ENCODE peak calls at places on chromosomes 11 and 22, in four cellular contexts. One of them, this sample, is unnamed.

GRCh38 chr11:77141034-77141433 is 13.0 kb downstream of the MYO7A start:
- DNase-seq in A549: peak; percentile 41
- DNase-seq in HepG2: peak; percentile 79
- DNase-seq in K562: no peak
- DNase-seq in this sample: no peak

GRCh38 chr22:50434849-50435700 is 39.8 kb downstream of the SBF1 start:
- DNase-seq in A549: no peak
- DNase-seq in HepG2: no peak
- DNase-seq in K562: no peak
- DNase-seq in this sample: no peak

GRCh38 chr11:31328698-31329097 is 40.8 kb downstream of the DCDC1 start:
- DNase-seq in A549: no peak
- DNase-seq in HepG2: no peak
- DNase-seq in K562: no peak
- DNase-seq in this sample: no peak

GRCh38 chr11:78645226-78646202 is 70.8 kb upstream of the NARS2 start:
- DNase-seq in A549: peak; percentile 68
- DNase-seq in HepG2: peak; percentile 63
- DNase-seq in K562: peak; percentile 81
- DNase-seq in this sample: peak; percentile 87

GRCh38 chr11:59615132-59615636 is 390 bp downstream of the OSBP start:
- DNase-seq in A549: peak; percentile 39
- DNase-seq in HepG2: peak; percentile 26
- DNase-seq in K562: no peak
- DNase-seq in this sample: peak; percentile 43

GRCh38 chr22:23065495-23066122 is 4.7 kb upstream of the GNAZ start:
- DNase-seq in A549: no peak
- DNase-seq in HepG2: no peak
- DNase-seq in K562: no peak
- DNase-seq in this sample: peak; percentile 4

GRCh38 chr11:129249351-129249750 is 57.2 kb upstream of the ARHGAP32 start:
- DNase-seq in A549: peak; percentile 14
- DNase-seq in HepG2: no peak
- DNase-seq in K562: no peak
- DNase-seq in this sample: no peak

GRCh38 chr11:48129697-48130395 is 86.8 kb upstream of the OR4B1 start:
- DNase-seq in A549: no peak
- DNase-seq in HepG2: no peak
- DNase-seq in K562: no peak
- DNase-seq in this sample: no peak

GRCh38 chr11:110891411-110891810 is 179.2 kb upstream of the ARHGAP20 start:
- DNase-seq in A549: no peak
- DNase-seq in HepG2: no peak
- DNase-seq in K562: no peak
- DNase-seq in this sample: no peak

GRCh38 chr22:34105461-34106062 is 185.3 kb upstream of the LARGE1 start:
- DNase-seq in A549: peak; percentile 26
- DNase-seq in HepG2: peak; percentile 31
- DNase-seq in K562: no peak
- DNase-seq in this sample: peak; percentile 88

GRCh38 chr11:70448983-70449567 is 50.7 kb downstream of the CTTN start:
- DNase-seq in A549: peak; percentile 33
- DNase-seq in HepG2: no peak
- DNase-seq in K562: peak; percentile 79
- DNase-seq in this sample: peak; percentile 49

GRCh38 chr11:61850687-61851086 is 22.6 kb downstream of the FADS2 start:
- DNase-seq in A549: no peak
- DNase-seq in HepG2: no peak
- DNase-seq in K562: no peak
- DNase-seq in this sample: no peak

GRCh38 chr11:126007263-126007662 is 55.4 kb downstream of the CDON start:
- DNase-seq in A549: peak; percentile 15
- DNase-seq in HepG2: peak; percentile 47
- DNase-seq in K562: no peak
- DNase-seq in this sample: no peak

GRCh38 chr11:126197277-126197939 is 14.0 kb downstream of the RPUSD4 start:
- DNase-seq in A549: no peak
- DNase-seq in HepG2: no peak
- DNase-seq in K562: no peak
- DNase-seq in this sample: no peak

GRCh38 chr22:30047364-30047738 is 32.9 kb upstream of the HORMAD2 start:
- DNase-seq in A549: no peak
- DNase-seq in HepG2: no peak
- DNase-seq in K562: no peak
- DNase-seq in this sample: no peak

GRCh38 chr11:44005956-44006355 is 41.8 kb upstream of the ACCSL start:
- DNase-seq in A549: no peak
- DNase-seq in HepG2: no peak
- DNase-seq in K562: no peak
- DNase-seq in this sample: no peak

GRCh38 chr11:117668291-117668690 is 128.7 kb downstream of the DSCAML1 start:
- DNase-seq in A549: no peak
- DNase-seq in HepG2: no peak
- DNase-seq in K562: no peak
- DNase-seq in this sample: no peak

GRCh38 chr22:47200273-47201051 is 438.0 kb downstream of the TBC1D22A start:
- DNase-seq in A549: no peak
- DNase-seq in HepG2: no peak
- DNase-seq in K562: no peak
- DNase-seq in this sample: no peak

GRCh38 chr11:68903288-68903630 is 373 bp downstream of the MRPL21 start:
- DNase-seq in A549: no peak
- DNase-seq in HepG2: no peak
- DNase-seq in K562: no peak
- DNase-seq in this sample: no peak

GRCh38 chr22:24189249-24190158 is 8.2 kb downstream of the SUSD2 start:
- DNase-seq in A549: peak; percentile 70
- DNase-seq in HepG2: peak; percentile 52
- DNase-seq in K562: peak; percentile 68
- DNase-seq in this sample: peak; percentile 86

GRCh38 chr22:38942702-38943101 is 14.7 kb upstream of the APOBEC3A start:
- DNase-seq in A549: no peak
- DNase-seq in HepG2: no peak
- DNase-seq in K562: no peak
- DNase-seq in this sample: no peak

GRCh38 chr11:8766043-8766992 is 83.7 kb downstream of the RPL27A start:
- DNase-seq in A549: no peak
- DNase-seq in HepG2: no peak
- DNase-seq in K562: no peak
- DNase-seq in this sample: peak; percentile 33

GRCh38 chr11:6249822-6250555 is 9.6 kb upstream of the CCKBR start:
- DNase-seq in A549: peak; percentile 58
- DNase-seq in HepG2: no peak
- DNase-seq in K562: peak; percentile 35
- DNase-seq in this sample: no peak

GRCh38 chr11:614583-615452 is 932 bp downstream of the IRF7 start:
- DNase-seq in A549: no peak
- DNase-seq in HepG2: no peak
- DNase-seq in K562: no peak
- DNase-seq in this sample: no peak

GRCh38 chr22:36702832-36703210 is 731 bp downstream of the CACNG2 start:
- DNase-seq in A549: no peak
- DNase-seq in HepG2: no peak
- DNase-seq in K562: no peak
- DNase-seq in this sample: no peak

GRCh38 chr22:32926600-32926999 is 125.1 kb downstream of the TIMP3 start:
- DNase-seq in A549: peak; percentile 27
- DNase-seq in HepG2: peak; percentile 44
- DNase-seq in K562: peak; percentile 28
- DNase-seq in this sample: no peak

GRCh38 chr11:103109818-103110388 is 677 bp downstream of the DYNC2H1 start:
- DNase-seq in A549: peak; percentile 9
- DNase-seq in HepG2: no peak
- DNase-seq in K562: no peak
- DNase-seq in this sample: peak; percentile 19

GRCh38 chr11:61545341-61545740 is 35.5 kb downstream of the SYT7 start:
- DNase-seq in A549: peak; percentile 42
- DNase-seq in HepG2: no peak
- DNase-seq in K562: peak; percentile 74
- DNase-seq in this sample: no peak

GRCh38 chr11:113906038-113906437 is 1.4 kb downstream of the HTR3B start:
- DNase-seq in A549: peak; percentile 54
- DNase-seq in HepG2: peak; percentile 37
- DNase-seq in K562: no peak
- DNase-seq in this sample: peak; percentile 42

GRCh38 chr11:74694536-74694935 is 36.7 kb downstream of the CHRDL2 start:
- DNase-seq in A549: no peak
- DNase-seq in HepG2: no peak
- DNase-seq in K562: no peak
- DNase-seq in this sample: no peak

GRCh38 chr11:35792148-35792845 is 129.7 kb downstream of the TRIM44 start:
- DNase-seq in A549: no peak
- DNase-seq in HepG2: no peak
- DNase-seq in K562: no peak
- DNase-seq in this sample: no peak

GRCh38 chr11:46617451-46618314 is at the start of gene ATG13:
- DNase-seq in A549: peak; percentile 83
- DNase-seq in HepG2: peak; percentile 66
- DNase-seq in K562: peak; percentile 85
- DNase-seq in this sample: peak; percentile 81

GRCh38 chr11:57157624-57158023 is 24.1 kb upstream of the LRRC55 start:
- DNase-seq in A549: no peak
- DNase-seq in HepG2: no peak
- DNase-seq in K562: no peak
- DNase-seq in this sample: no peak

GRCh38 chr22:49521787-49522224 is 305.9 kb downstream of the BRD1 start:
- DNase-seq in A549: no peak
- DNase-seq in HepG2: no peak
- DNase-seq in K562: no peak
- DNase-seq in this sample: no peak

GRCh38 chr11:30758012-30758411 is 171.9 kb upstream of the MPPED2 start:
- DNase-seq in A549: no peak
- DNase-seq in HepG2: no peak
- DNase-seq in K562: no peak
- DNase-seq in this sample: no peak

GRCh38 chr22:29988719-29989118 is 91.5 kb upstream of the HORMAD2 start:
- DNase-seq in A549: no peak
- DNase-seq in HepG2: no peak
- DNase-seq in K562: no peak
- DNase-seq in this sample: no peak

GRCh38 chr11:65560555-65561418 is 2.6 kb upstream of the LTBP3 start:
- DNase-seq in A549: peak; percentile 86
- DNase-seq in HepG2: no peak
- DNase-seq in K562: no peak
- DNase-seq in this sample: peak; percentile 77

GRCh38 chr11:106379712-106380111 is 302.2 kb downstream of the AASDHPPT start:
- DNase-seq in A549: no peak
- DNase-seq in HepG2: no peak
- DNase-seq in K562: no peak
- DNase-seq in this sample: no peak
- TF ChIP-seq NR3C1 in A549: no peak
- TF ChIP-seq NR3C1 in HepG2: no peak
- TF ChIP-seq NR3C1 in K562: no peak
- TF ChIP-seq NR3C1 in this sample: no peak

DNA sequence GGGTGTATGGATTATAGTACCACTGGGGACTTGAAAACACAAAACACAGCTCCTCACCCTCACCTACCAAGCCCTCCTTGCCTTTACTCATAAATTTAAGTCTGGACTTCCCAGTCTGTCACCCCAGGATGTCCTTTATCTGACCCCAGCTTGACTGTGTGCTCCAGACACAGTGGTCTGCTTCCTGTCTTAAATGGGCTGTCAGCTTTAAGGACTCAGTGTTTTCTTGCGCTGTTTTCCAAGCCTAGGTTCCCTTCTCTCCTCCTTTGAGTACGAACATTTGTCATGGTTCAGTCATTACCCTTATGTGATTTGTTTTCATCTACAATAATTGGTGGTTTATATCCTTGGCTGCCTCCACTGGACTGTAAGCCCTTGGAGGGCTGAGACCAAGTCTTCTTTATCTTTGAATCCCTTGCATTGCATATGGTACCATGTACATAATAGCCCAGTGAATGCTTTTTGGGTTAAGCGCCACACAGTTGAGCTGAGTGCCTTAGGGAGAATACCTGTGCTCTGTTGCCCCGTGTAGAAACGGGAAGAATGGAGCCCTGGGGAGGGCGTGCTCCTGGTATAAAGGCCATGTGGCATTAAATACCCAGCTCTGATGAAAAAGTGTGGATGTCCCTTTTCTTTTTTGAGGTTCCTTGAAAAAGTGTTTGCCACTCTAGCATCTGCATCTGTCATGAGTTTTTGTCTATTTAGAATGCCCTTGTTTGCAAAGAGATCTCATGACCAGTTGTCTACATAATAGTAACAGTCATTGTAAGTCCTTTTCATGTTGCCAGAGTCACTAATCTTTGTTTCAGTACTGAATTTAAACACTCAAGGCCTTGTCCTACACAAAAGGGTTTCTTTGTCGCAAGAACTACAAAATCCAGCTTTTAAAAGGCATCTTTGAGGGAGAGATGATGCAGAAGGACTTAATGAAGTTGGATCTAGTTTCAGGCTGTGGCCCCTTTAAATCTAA is 14.0 kb downstream of the PANX1 start:
- DNase-seq in A549: no peak
- DNase-seq in HepG2: peak; percentile 56
- DNase-seq in K562: no peak
- DNase-seq in this sample: no peak
- TF ChIP-seq NR3C1 in A549: no peak
- TF ChIP-seq NR3C1 in HepG2: no peak
- TF ChIP-seq NR3C1 in K562: no peak
- TF ChIP-seq NR3C1 in this sample: no peak

GRCh38 chr11:76048763-76049162 is 157.5 kb downstream of the WNT11 start:
- DNase-seq in A549: peak; percentile 63
- DNase-seq in HepG2: no peak
- DNase-seq in K562: no peak
- DNase-seq in this sample: peak; percentile 25
- TF ChIP-seq NR3C1 in A549: no peak
- TF ChIP-seq NR3C1 in HepG2: no peak
- TF ChIP-seq NR3C1 in K562: no peak
- TF ChIP-seq NR3C1 in this sample: no peak

GRCh38 chr11:2739531-2740274 is 39.9 kb upstream of the KCNQ1OT1 start:
- DNase-seq in A549: no peak
- DNase-seq in HepG2: no peak
- DNase-seq in K562: peak; percentile 42
- DNase-seq in this sample: no peak

GRCh38 chr11:2740275-2740940 is 40.6 kb upstream of the KCNQ1OT1 start:
- DNase-seq in A549: no peak
- DNase-seq in HepG2: no peak
- DNase-seq in K562: peak; percentile 50
- DNase-seq in this sample: no peak

GRCh38 chr11:2742201-2742600 is 42.4 kb upstream of the KCNQ1OT1 start:
- DNase-seq in A549: no peak
- DNase-seq in HepG2: no peak
- DNase-seq in K562: no peak
- DNase-seq in this sample: no peak

GRCh38 chr11:2741377-2742131 is 41.8 kb upstream of the KCNQ1OT1 start:
- DNase-seq in A549: peak; percentile 16
- DNase-seq in HepG2: no peak
- DNase-seq in K562: peak; percentile 29
- DNase-seq in this sample: no peak

DNA sequence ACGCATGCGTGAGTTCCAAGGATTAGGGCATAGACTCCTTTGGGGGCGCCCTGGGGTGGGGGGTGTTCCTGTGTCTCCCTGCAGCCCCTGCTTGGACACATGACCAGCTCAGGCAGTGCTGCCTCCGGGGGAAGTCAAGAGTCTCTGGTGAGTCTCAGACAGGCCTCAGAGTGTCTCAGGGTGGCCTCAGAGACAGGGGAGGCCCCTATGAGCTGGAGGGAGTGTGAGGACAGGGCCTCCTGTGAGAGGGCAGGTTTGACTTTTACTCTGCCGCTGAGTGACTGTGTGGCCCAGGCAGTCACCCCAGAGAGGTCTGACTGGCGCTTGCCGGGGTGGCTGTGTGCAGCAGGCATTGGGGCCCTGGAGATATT is 41.2 kb upstream of the KCNQ1OT1 start:
- DNase-seq in A549: no peak
- DNase-seq in HepG2: no peak
- DNase-seq in K562: no peak
- DNase-seq in this sample: no peak
- TF ChIP-seq NR3C1 in A549: no peak
- TF ChIP-seq NR3C1 in HepG2: no peak
- TF ChIP-seq NR3C1 in K562: no peak
- TF ChIP-seq NR3C1 in this sample: no peak